ENCODE peak calls at places on chromosomes 11 and 22, in six cellular contexts. N is IMR-90, R is neuronal stem cell, K is trophoblast cell, O is mesenchymal stem cell, U is H1. G is an unnamed sample.

GRCh38 chr11:94768602-94769511 is 701 bp downstream of the AMOTL1 start:
- DNase-seq in N (peak; percentile 49), R (peak; percentile 46), K (no peak), O (peak; percentile 63), U (peak; percentile 63), G (peak; percentile 39)

GRCh38 chr11:3109921-3110706 is 52.9 kb upstream of the CARS1 start:
- DNase-seq in N (no peak), R (no peak), K (peak; percentile 38), O (peak; percentile 26), U (peak; percentile 86), G (peak; percentile 83)

GRCh38 chr11:8285228-8285627 is 21.6 kb upstream of the LMO1 start:
- DNase-seq in N (no peak), R (no peak), K (no peak), O (no peak), U (peak; percentile 26), G (peak; percentile 12)

GRCh38 chr11:79860336-79860735 is 419.5 kb upstream of the TENM4 start:
- DNase-seq in N (no peak), R (no peak), K (no peak), O (no peak), U (no peak), G (no peak)

GRCh38 chr11:69157156-69157821 is 1.6 kb downstream of the SMIM38 start:
- DNase-seq in N (peak; percentile 77), R (peak; percentile 75), K (no peak), O (no peak), U (no peak), G (no peak)

GRCh38 chr11:12748561-12748960 is 74.3 kb downstream of the TEAD1 start:
- DNase-seq in N (no peak), R (no peak), K (no peak), O (no peak), U (no peak), G (no peak)

GRCh38 chr11:126317681-126318641 is 14.1 kb downstream of the DCPS start:
- DNase-seq in N (peak; percentile 83), R (no peak), K (no peak), O (peak; percentile 78), U (no peak), G (no peak)

GRCh38 chr11:67662806-67663514 is 11.5 kb downstream of the ALDH3B2 start:
- DNase-seq in N (no peak), R (no peak), K (no peak), O (no peak), U (no peak), G (no peak)

GRCh38 chr11:128187377-128187776 is 400.0 kb downstream of the ETS1 start:
- DNase-seq in N (no peak), R (no peak), K (no peak), O (no peak), U (no peak), G (no peak)

GRCh38 chr22:41563051-41563711 is 2.4 kb downstream of the CSDC2 start:
- DNase-seq in N (peak; percentile 85), R (no peak), K (no peak), O (peak; percentile 88), U (no peak), G (peak; percentile 42)

GRCh38 chr11:124867700-124868099 is 2.5 kb downstream of the ROBO3 start:
- DNase-seq in N (peak; percentile 32), R (no peak), K (peak; percentile 43), O (peak; percentile 45), U (no peak), G (peak; percentile 59)

GRCh38 chr11:69156218-69156639 is 494 bp downstream of the SMIM38 start:
- DNase-seq in N (no peak), R (no peak), K (no peak), O (no peak), U (no peak), G (no peak)

GRCh38 chr11:63686912-63687311 is 5.6 kb downstream of the RTN3 start:
- DNase-seq in N (no peak), R (no peak), K (no peak), O (no peak), U (no peak), G (no peak)

GRCh38 chr11:112024178-112024777 is 930 bp upstream of the DLAT start:
- DNase-seq in N (no peak), R (peak; percentile 14), K (no peak), O (no peak), U (no peak), G (no peak)

GRCh38 chr11:134050541-134051383 is 18.1 kb upstream of the JAM3 start:
- DNase-seq in N (peak; percentile 49), R (peak; percentile 62), K (peak; percentile 70), O (peak; percentile 67), U (peak; percentile 85), G (peak; percentile 63)

GRCh38 chr11:57179701-57180100 is 2.1 kb upstream of the LRRC55 start:
- DNase-seq in N (no peak), R (peak; percentile 15), K (no peak), O (no peak), U (no peak), G (no peak)

GRCh38 chr11:120875986-120876385 is 147.9 kb upstream of the TBCEL start:
- DNase-seq in N (no peak), R (no peak), K (no peak), O (no peak), U (no peak), G (no peak)

GRCh38 chr11:105553015-105553414 is 56.9 kb upstream of the GRIA4 start:
- DNase-seq in N (peak; percentile 41), R (no peak), K (peak; percentile 42), O (peak; percentile 66), U (no peak), G (no peak)

GRCh38 chr22:45226681-45227186 is 14.0 kb downstream of the KIAA0930 start:
- DNase-seq in N (no peak), R (no peak), K (no peak), O (no peak), U (no peak), G (peak; percentile 18)

GRCh38 chr11:126405374-126405773 is 49.9 kb downstream of the ST3GAL4 start:
- DNase-seq in N (no peak), R (no peak), K (peak; percentile 81), O (no peak), U (no peak), G (no peak)

GRCh38 chr11:29333993-29334780 is 682.6 kb downstream of the KCNA4 start:
- DNase-seq in N (peak; percentile 88), R (peak; percentile 18), K (no peak), O (peak; percentile 79), U (no peak), G (peak; percentile 25)

DNA sequence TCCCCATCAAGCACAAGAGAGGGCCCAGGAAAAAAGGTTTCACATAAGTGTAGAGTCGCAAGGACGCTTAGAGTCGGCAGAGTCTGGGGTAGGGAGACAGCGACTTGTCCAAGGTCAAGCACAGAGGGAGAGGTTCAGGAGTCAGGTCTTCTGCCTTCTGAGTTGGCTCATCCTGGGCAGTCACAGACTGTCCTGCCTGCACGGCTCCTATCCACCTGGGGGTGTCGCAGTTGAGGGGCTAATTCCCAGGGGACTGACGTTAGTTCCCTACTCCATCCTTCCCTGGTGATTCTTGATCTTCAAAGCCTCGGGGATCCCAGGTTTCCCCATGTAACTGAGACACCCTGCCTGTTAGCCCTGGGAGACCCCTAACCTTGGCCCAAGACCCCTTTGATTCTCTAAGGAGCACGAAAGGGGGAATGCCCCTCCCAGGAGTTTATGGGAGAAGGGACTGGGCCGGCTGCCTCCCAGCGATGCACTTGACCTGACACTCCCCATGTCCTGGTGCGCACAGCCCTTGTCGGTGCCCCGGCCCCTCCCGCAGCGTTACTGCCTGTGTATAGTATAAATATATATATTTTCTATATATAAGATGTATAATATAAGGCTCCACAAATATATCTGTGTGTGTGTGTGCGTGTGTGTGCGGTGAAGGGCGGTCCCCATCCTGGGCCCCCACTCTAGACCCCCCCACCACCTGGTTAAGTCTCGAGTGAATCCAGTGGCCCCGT is 14.7 kb upstream of the TAB1 start:
- DNase-seq in N (peak; percentile 28), R (peak; percentile 35), K (no peak), O (peak; percentile 37), U (peak; percentile 83), G (peak; percentile 79)
- H3K14ac ChIP-seq in N (no peak overlapping the region), R (no peak overlapping the region), K (no peak overlapping the region), O (no peak overlapping the region), U (no peak overlapping the region), G (no peak overlapping the region)

GRCh38 chr11:117019871-117020270 is 78.4 kb downstream of the SIK3 start:
- DNase-seq in N (no peak), R (no peak), K (no peak), O (no peak), U (no peak), G (no peak)

GRCh38 chr11:117023178-117023577 is 75.0 kb downstream of the SIK3 start:
- DNase-seq in N (no peak), R (no peak), K (no peak), O (no peak), U (no peak), G (no peak)

GRCh38 chr11:117020873-117021564 is 77.2 kb downstream of the SIK3 start:
- DNase-seq in N (no peak), R (no peak), K (no peak), O (no peak), U (no peak), G (no peak)

GRCh38 chr11:117020287-117020686 is 77.9 kb downstream of the SIK3 start:
- DNase-seq in N (no peak), R (no peak), K (no peak), O (no peak), U (no peak), G (no peak)

DNA sequence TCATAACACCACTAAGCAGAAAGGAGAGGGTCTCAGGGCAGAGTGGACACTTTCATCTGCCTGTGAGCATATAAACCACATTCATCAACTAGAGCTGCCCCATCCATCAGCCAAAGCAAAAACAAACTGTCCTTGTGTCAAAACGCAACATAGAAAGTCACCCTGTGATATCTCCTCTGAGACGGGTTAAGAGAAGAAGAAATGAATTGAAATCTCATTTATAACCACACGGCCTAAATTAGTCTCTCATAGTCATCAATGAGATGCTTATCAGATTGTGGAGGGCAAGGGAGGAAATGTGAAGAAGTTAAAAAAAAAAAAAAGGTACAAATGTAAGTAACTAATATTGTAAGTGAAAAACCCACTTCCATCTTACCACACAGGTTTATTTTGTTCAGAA is 75.7 kb downstream of the SIK3 start:
- DNase-seq in N (no peak), R (no peak), K (no peak), O (no peak), U (no peak), G (no peak)
- H3K4me1 ChIP-seq in N (peaks cover 4% of the 10 kb centered on the region), R (peaks cover 8% of the 10 kb centered on the region), K (no peaks in the 10 kb centered on the region), O (peaks cover 7% of the 10 kb centered on the region), U (no peaks in the 10 kb centered on the region), G (no peaks in the 10 kb centered on the region)

GRCh38 chr11:44835326-44835725 is 108.6 kb downstream of the TSPAN18 start:
- DNase-seq in N (no peak), R (no peak), K (no peak), O (no peak), U (no peak), G (no peak)

GRCh38 chr11:44840085-44840478 is 110.6 kb downstream of the TP53I11 start:
- DNase-seq in N (no peak), R (no peak), K (no peak), O (no peak), U (no peak), G (no peak)

GRCh38 chr11:44835979-44836378 is 109.2 kb downstream of the TSPAN18 start:
- DNase-seq in N (no peak), R (no peak), K (no peak), O (no peak), U (no peak), G (no peak)

GRCh38 chr11:44839458-44840084 is 111.1 kb downstream of the TP53I11 start:
- DNase-seq in N (no peak), R (no peak), K (no peak), O (no peak), U (no peak), G (no peak)

GRCh38 chr11:44837650-44838049 is 110.9 kb downstream of the TSPAN18 start:
- DNase-seq in N (peak; percentile 73), R (no peak), K (no peak), O (no peak), U (no peak), G (no peak)
- H4K91ac ChIP-seq in N (peak overlapping the region; percentile 35), R (no peak overlapping the region), K (no peak overlapping the region), O (no peak overlapping the region), U (no peak overlapping the region), G (no peak overlapping the region)

GRCh38 chr11:75531325-75531724 is 5.6 kb upstream of the GDPD5 start:
- DNase-seq in N (no peak), R (no peak), K (no peak), O (no peak), U (no peak), G (no peak)
- H3K14ac ChIP-seq in N (no peak overlapping the region), R (no peak overlapping the region), K (no peak overlapping the region), O (no peak overlapping the region), U (no peak overlapping the region), G (no peak overlapping the region)

G was measured in H9.